ENCODE peak calls at places on chromosomes 7 and 10, in five cellular contexts. W is thoracic aorta, A is transverse colon, P is body of pancreas, L is GM12865. I is an unnamed sample.

GRCh38 chr7:110372685-110373084 is 718.2 kb upstream of the LRRN3 start:
- DNase-seq in A (no peak), P (no peak), L (no peak), W (no peak), I (no peak)

GRCh38 chr10:79260803-79261740 is 86.2 kb upstream of the PPIF start:
- DNase-seq in A (no peak), P (peak), L (peak), W (no peak), I (no peak)

GRCh38 chr10:33553951-33554571 is 219.6 kb upstream of the NRP1 start:
- DNase-seq in A (no peak), W (no peak), P (no peak), L (no peak), I (no peak)

GRCh38 chr7:64515330-64515729 is 47.5 kb downstream of the ZNF680 start:
- DNase-seq in P (no peak), L (no peak), W (no peak), A (no peak), I (no peak)

GRCh38 chr7:123275036-123275753 is 75.4 kb upstream of the SLC13A1 start:
- DNase-seq in A (no peak), L (no peak), P (no peak), W (no peak), I (no peak)

GRCh38 chr10:110221721-110222261 is 14.4 kb downstream of the MXI1 start:
- DNase-seq in L (peak), A (peak), W (peak), P (peak), I (peak)

GRCh38 chr7:46029111-46029704 is 108.1 kb upstream of the IGFBP3 start:
- DNase-seq in L (no peak), W (no peak), P (no peak), A (no peak), I (no peak)

GRCh38 chr10:80186364-80187012 is 18.8 kb downstream of the ANXA11 start:
- DNase-seq in L (no peak), A (no peak), W (no peak), P (peak), I (no peak)

GRCh38 chr10:70379581-70380176 is 2.7 kb downstream of the LRRC20 start:
- DNase-seq in P (peak), L (peak), W (no peak), A (no peak), I (no peak)

GRCh38 chr10:58087896-58088295 is 179.8 kb downstream of the IPMK start:
- DNase-seq in L (no peak), P (no peak), W (no peak), A (no peak), I (no peak)

GRCh38 chr7:37284805-37285211 is 163.9 kb downstream of the ELMO1 start:
- DNase-seq in A (peak), L (peak), P (peak), W (no peak), I (peak)

GRCh38 chr10:70656489-70656888 is 15.8 kb upstream of the ADAMTS14 start:
- DNase-seq in W (no peak), P (peak), L (peak), A (no peak), I (peak)

GRCh38 chr7:18727094-18727870 is 231.7 kb downstream of the HDAC9 start:
- DNase-seq in P (no peak), W (no peak), A (no peak), L (no peak), I (no peak)

GRCh38 chr10:11178606-11179221 is 161.0 kb downstream of the CELF2 start:
- DNase-seq in W (no peak), P (peak), A (peak), L (peak), I (no peak)

GRCh38 chr10:18219096-18219495 is 78.9 kb downstream of the CACNB2 start:
- DNase-seq in P (no peak), W (no peak), A (no peak), L (no peak), I (no peak)

GRCh38 chr10:60818134-60818770 is 40.0 kb downstream of the CDK1 start:
- DNase-seq in P (no peak), W (no peak), L (no peak), A (no peak), I (no peak)

GRCh38 chr7:155846936-155847335 is 34.7 kb upstream of the SHH start:
- DNase-seq in W (no peak), A (no peak), L (no peak), P (no peak), I (no peak)

GRCh38 chr7:87060288-87060537 is 759 bp upstream of the ELAPOR2 start:
- DNase-seq in A (no peak), P (no peak), W (no peak), L (no peak), I (no peak)

GRCh38 chr7:106866298-106867281 is 1.5 kb downstream of the PIK3CG start:
- DNase-seq in P (no peak), A (no peak), W (no peak), L (peak), I (no peak)

GRCh38 chr10:131874991-131875451 is 25.8 kb upstream of the PPP2R2D start:
- DNase-seq in W (no peak), P (peak), A (peak), L (peak), I (peak)

GRCh38 chr10:15690031-15690430 is 29.7 kb downstream of the ITGA8 start:
- DNase-seq in P (no peak), L (no peak), A (no peak), W (no peak), I (no peak)

GRCh38 chr10:68856352-68856751 is 29.0 kb downstream of the STOX1 start:
- DNase-seq in L (no peak), P (no peak), W (no peak), A (no peak), I (no peak)

DNA sequence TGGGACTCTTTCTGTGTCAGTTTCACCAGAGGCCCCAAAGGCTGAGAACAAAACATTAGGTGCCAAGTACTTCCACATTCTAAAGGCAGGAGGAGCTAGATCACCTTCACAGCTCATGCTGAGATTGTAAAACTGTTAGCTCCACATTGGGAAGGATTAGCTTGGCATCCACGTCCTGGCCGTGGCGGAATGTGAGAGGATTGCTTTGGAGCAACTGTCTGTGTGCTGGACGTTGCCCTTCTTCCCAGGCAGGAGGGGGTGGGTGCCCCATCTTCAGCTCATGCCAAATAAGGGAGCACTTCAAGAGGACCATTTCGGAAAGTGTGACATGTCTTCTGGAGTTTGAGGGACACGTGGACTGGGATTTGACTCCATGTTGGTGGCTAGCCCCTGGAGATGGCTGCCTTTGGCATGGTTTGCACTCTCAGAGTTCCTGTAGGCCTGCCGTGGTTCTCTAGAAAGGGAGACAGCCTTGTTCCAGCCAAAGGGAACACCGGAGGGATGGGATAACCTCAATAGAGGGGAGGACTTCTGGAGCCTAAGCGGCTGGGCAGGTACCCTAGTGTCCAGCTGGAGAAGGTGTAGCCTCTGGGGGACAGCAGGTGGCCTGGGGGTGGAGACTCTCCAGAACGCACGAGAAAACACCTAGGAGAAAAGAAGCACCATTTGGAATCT is 19.9 kb upstream of the FMC1 start:
- DNase-seq in P (no peak), W (no peak), A (no peak), L (peak), I (no peak)
- TF ChIP-seq CTCF in P (no peak), W (no peak), A (peak), L (peak), I (no peak)

GRCh38 chr7:99558306-99559275 is at the start of gene ZNF655:
- DNase-seq in P (peak), L (peak), W (peak), A (peak), I (peak)

GRCh38 chr7:99557196-99557607 is 1.2 kb upstream of the ZNF655 start:
- DNase-seq in W (no peak), P (no peak), L (no peak), A (no peak), I (no peak)

GRCh38 chr7:99559276-99559915 is 954 bp downstream of the ZNF655 start:
- DNase-seq in A (no peak), W (no peak), P (no peak), L (no peak), I (no peak)

GRCh38 chr7:99554929-99555328 is 3.0 kb upstream of the FAM200A start:
- DNase-seq in W (no peak), L (no peak), A (no peak), P (no peak), I (no peak)

DNA sequence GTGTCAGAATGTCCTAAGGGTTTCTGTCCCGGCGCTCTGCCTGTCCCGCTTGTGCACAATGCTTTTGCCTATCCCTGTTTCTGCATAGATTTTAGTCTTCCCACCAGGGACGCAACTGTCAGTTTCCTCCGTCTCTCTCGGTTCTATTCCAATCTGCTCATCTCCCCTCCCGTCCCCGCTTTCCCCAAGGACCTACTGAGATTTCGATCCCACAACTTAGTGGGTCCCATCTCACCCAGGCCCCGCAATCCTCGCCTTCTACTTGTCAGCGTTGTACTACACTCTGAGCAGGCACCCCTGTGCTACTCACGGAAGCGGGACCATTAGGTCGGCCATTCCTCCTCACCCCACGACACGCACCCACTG is 519 bp upstream of the ZNF655 start:
- DNase-seq in W (no peak), A (no peak), P (no peak), L (peak), I (no peak)
- H3K4me3 ChIP-seq in W (peak), A (peak), P (peak), L (peak), I (peak)

GRCh38 chr10:3476640-3477448 is 304.3 kb upstream of the PITRM1 start:
- DNase-seq in A (no peak), W (no peak), L (no peak), P (no peak), I (no peak)
- TF ChIP-seq CTCF in A (no peak), W (no peak), L (no peak), P (no peak), I (no peak)

GRCh38 chr7:150631084-150631824 is 931 bp downstream of the GIMAP6 start:
- DNase-seq in W (no peak), P (peak), A (no peak), L (peak), I (no peak)
- H3K4me3 ChIP-seq in W (peak), P (no peak), A (peak), L (peak), I (peak)

I was measured in dorsolateral prefrontal cortex.